ENCODE peak calls at places on chromosomes 12 and 14, in five cellular contexts. Y is tibial nerve, J is heart right ventricle, B is thoracic aorta, U is mucosa of descending colon. T is an unnamed sample.

GRCh38 chr12:118436986-118437385 is 60.6 kb downstream of the SUDS3 start:
- DNase-seq in Y (no peak), J (no peak), B (no peak), U (no peak), T (no peak)

GRCh38 chr14:96059519-96060135 is 20.5 kb downstream of the C14orf132 start:
- DNase-seq in Y (no peak), J (no peak), B (no peak), U (no peak), T (no peak)

GRCh38 chr12:113196996-113197395 is 11.5 kb downstream of the RITA1 start:
- DNase-seq in Y (peak; percentile 87), J (no peak), B (no peak), U (peak; percentile 87), T (peak; percentile 71)

GRCh38 chr12:14577344-14577743 is 9.7 kb upstream of the PLBD1 start:
- DNase-seq in Y (no peak), J (no peak), B (no peak), U (no peak), T (peak; percentile 58)

GRCh38 chr14:24690492-24690891 is 56.5 kb upstream of the GZMB start:
- DNase-seq in Y (no peak), J (no peak), B (no peak), U (no peak), T (no peak)

GRCh38 chr12:32891956-32892355 is 4.6 kb downstream of the PKP2 start:
- DNase-seq in Y (no peak), J (no peak), B (no peak), U (no peak), T (no peak)

GRCh38 chr12:120079352-120080042 is 37.1 kb downstream of the RAB35 start:
- DNase-seq in Y (no peak), J (no peak), B (no peak), U (peak; percentile 30), T (no peak)

GRCh38 chr12:1212529-1212928 is 221.5 kb downstream of the ERC1 start:
- DNase-seq in Y (no peak), J (no peak), B (no peak), U (peak; percentile 70), T (no peak)

GRCh38 chr12:121628037-121628436 is 1.7 kb downstream of the ORAI1 start:
- DNase-seq in Y (no peak), J (no peak), B (no peak), U (peak; percentile 49), T (no peak)

GRCh38 chr14:64184103-64184729 is 110.0 kb downstream of the ESR2 start:
- DNase-seq in Y (no peak), J (no peak), B (no peak), U (no peak), T (no peak)

GRCh38 chr14:93183596-93184317 is 940 bp downstream of the MOAP1 start:
- DNase-seq in Y (no peak), J (no peak), B (no peak), U (no peak), T (no peak)

GRCh38 chr12:56160160-56160763 is 2.1 kb downstream of the MYL6 start:
- DNase-seq in Y (no peak), J (no peak), B (no peak), U (peak; percentile 62), T (peak; percentile 42)

GRCh38 chr12:40020261-40020691 is 85.6 kb downstream of the SLC2A13 start:
- DNase-seq in Y (no peak), J (no peak), B (no peak), U (no peak), T (no peak)

GRCh38 chr14:33435911-33436310 is 497.2 kb downstream of the NPAS3 start:
- DNase-seq in Y (no peak), J (no peak), B (no peak), U (no peak), T (no peak)

GRCh38 chr14:35535794-35536112 is 1.8 kb downstream of the INSM2 start:
- DNase-seq in Y (no peak), J (no peak), B (no peak), U (no peak), T (no peak)

GRCh38 chr14:55301722-55302121 is 30.5 kb downstream of the FBXO34 start:
- DNase-seq in Y (no peak), J (no peak), B (no peak), U (no peak), T (no peak)

DNA sequence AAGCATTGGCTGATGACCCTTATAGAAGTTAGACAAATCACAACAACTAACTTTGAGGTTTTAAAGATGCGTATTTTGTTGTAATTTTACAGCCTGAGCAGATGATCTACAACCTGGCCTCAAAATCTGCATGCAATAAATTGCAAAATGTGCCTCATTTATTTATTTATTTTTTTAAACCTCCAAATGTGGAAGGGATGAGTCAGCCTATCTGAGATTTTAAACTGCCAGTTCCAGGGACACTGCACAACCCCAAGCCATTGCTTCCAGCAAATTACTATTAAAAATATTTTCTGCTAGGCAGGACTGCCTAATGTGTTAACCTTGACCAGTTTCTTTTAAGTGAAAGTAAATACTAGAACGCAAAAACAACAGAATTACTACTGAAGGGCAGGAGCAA is 96.2 kb upstream of the NAV3 start:
- DNase-seq in Y (no peak), J (no peak), B (no peak), U (no peak), T (no peak)
- H3K4me3 ChIP-seq in Y (no peak overlapping the region), J (no peak overlapping the region), B (no peak overlapping the region), U (no peak overlapping the region), T (no peak overlapping the region)

GRCh38 chr14:106235356-106236159 is 709.2 kb downstream of the TMEM121 start:
- DNase-seq in Y (no peak), J (no peak), B (no peak), U (no peak), T (no peak)
- H3K4me3 ChIP-seq in Y (no peak overlapping the region), J (no peak overlapping the region), B (no peak overlapping the region), U (no peak overlapping the region), T (no peak overlapping the region)

DNA sequence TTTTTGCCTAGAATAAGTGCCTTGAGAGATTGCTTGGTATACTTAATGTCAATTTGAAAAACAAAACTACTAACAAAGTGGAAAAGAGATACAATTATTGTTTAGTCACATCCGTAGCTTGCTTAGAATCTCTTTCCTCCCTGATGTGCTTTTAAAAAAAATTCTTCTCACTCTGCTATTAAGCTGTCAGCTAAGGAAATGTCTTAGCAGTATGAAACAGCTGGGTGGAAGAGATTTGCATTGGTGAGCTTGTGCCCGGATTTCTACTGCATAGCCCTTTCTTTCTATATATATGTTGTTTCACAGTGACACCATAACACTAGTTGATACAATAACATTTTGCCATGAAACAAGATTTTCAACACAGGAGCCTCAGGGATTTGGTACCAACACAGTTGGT is 229.4 kb upstream of the RGS6 start:
- DNase-seq in Y (no peak), J (no peak), B (no peak), U (no peak), T (no peak)
- H3K4me3 ChIP-seq in Y (no peak overlapping the region), J (no peak overlapping the region), B (no peak overlapping the region), U (no peak overlapping the region), T (no peak overlapping the region)

DNA sequence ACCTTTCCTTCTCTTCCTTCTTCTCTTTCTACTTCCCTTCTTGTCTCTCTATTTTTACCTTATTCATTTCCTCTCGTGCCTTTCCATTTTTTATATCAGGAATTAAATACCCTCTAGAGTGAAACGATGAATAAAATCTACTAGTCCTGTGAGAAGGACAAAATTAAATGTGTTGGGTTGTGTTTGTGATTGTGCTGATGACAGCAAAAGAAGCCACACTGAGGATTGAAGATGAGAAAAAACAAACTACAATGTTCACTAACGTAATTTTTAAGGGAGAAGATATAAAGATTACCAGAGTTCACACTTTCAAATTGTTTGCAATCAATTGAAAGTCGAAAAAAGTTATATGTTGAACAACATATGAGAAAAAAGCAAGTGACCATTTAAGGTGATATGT is 1012.1 kb downstream of the DIO2 start:
- DNase-seq in Y (no peak), J (no peak), B (no peak), U (no peak), T (no peak)
- H3K4me3 ChIP-seq in Y (no peak overlapping the region), J (no peak overlapping the region), B (no peak overlapping the region), U (no peak overlapping the region), T (no peak overlapping the region)

DNA sequence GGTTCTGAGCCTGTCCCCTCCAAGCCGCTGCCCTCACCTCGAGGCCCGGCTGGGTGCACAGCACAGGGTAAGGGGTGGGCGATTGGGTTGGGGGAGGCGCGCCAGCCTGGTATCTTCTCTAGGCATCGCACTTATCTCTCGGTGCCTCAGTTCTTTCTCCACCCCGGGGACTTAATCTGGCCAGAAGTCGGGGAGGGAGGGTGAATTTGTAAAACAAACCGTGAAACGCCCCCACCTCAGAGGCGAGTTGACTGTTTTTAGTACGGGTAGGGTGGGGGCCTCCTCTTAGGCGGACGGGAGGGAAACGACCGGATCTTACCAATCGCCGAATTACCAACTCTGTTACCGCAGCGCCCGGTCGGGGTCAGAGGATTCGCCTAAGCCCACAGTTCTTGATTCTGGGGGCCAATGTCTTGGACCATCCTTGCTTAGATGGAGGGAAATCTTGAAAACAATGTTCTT is 1.4 kb upstream of the TBX3 start:
- DNase-seq in Y (no peak), J (no peak), B (no peak), U (no peak), T (no peak)
- H3K4me3 ChIP-seq in Y (no peak overlapping the region), J (no peak overlapping the region), B (peak overlapping the region; percentile 87), U (no peak overlapping the region), T (no peak overlapping the region)

GRCh38 chr12:124506145-124506831 is 61.1 kb downstream of the NCOR2 start:
- DNase-seq in Y (peak; percentile 84), J (peak; percentile 89), B (no peak), U (peak; percentile 63), T (no peak)

GRCh38 chr12:124509300-124509675 is 58.1 kb downstream of the NCOR2 start:
- DNase-seq in Y (no peak), J (no peak), B (no peak), U (no peak), T (no peak)

GRCh38 chr12:124508323-124509096 is 58.9 kb downstream of the NCOR2 start:
- DNase-seq in Y (peak; percentile 50), J (peak; percentile 23), B (no peak), U (no peak), T (no peak)

GRCh38 chr12:124506832-124507153 is 60.6 kb downstream of the NCOR2 start:
- DNase-seq in Y (no peak), J (no peak), B (no peak), U (no peak), T (no peak)

GRCh38 chr12:124507188-124508109 is 60.0 kb downstream of the NCOR2 start:
- DNase-seq in Y (peak; percentile 61), J (peak; percentile 71), B (no peak), U (no peak), T (no peak)
- H3K4me3 ChIP-seq in Y (no peak overlapping the region), J (no peak overlapping the region), B (no peak overlapping the region), U (no peak overlapping the region), T (no peak overlapping the region)

DNA sequence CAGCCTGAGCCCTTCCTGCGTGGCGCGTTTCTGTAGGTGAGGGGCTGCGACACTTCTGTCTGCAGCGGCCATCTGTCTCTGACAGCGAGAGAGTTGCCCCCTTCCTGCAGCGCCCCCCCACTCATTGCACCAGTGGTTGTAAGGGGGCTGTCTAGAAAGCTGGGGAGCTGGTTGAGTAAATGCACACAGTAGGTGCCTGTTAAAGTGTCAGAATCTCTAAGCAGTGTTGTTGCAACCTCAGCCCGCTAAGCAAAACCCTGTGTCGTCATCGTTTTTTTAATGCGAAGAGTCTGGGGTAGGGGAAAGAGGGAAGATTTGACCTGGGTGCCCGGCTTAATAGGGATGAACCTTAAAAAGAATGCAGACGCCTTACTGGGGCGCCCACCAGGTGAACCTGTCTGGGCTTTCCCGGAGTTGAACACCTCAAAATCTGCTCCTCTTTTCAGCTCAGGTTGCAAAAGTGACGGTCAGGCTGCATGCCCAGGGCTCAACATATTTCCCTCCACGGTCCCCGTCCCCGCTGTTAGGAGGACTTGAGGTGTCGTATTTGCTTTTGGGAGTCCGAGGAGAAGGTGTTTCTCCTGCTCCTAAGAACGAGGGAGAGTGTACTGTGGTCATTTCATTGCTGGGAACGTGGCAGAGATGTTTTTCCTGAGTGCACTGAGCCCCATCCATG is 1.0 kb downstream of the DLK1 start:
- DNase-seq in Y (no peak), J (no peak), B (no peak), U (no peak), T (no peak)
- H3K4me3 ChIP-seq in Y (no peak overlapping the region), J (no peak overlapping the region), B (no peak overlapping the region), U (no peak overlapping the region), T (no peak overlapping the region)

GRCh38 chr14:21267431-21267845 is 1.8 kb downstream of the HNRNPC start:
- DNase-seq in Y (no peak), J (no peak), B (no peak), U (no peak), T (no peak)
- H3K4me3 ChIP-seq in Y (peak overlapping the region; percentile 84), J (peak overlapping the region; percentile 76), B (peak overlapping the region; percentile 92), U (no peak overlapping the region), T (peak overlapping the region; percentile 83)